ENCODE peak calls at places on chromosomes 7 and 10, in six cellular contexts. One of them, this sample, is unnamed.

GRCh38 chr10:86506499-86506898 is 15.1 kb downstream of the WAPL start:
- DNase-seq in fibroblast of mammary gland: no peak
- DNase-seq in fibroblast of the conjunctiva: no peak
- DNase-seq in stimulated activated CD8-positive, alpha-beta memory T cell treated with anti-CD3 and anti-CD28 coated beads, Interleukin-4, amount 100 ng/mL, for 1 hour: no peak
- DNase-seq in astrocyte: no peak
- DNase-seq in hypothalamus: no peak
- DNase-seq in this sample: no peak

GRCh38 chr10:127940866-127941640 is 34.1 kb downstream of the PTPRE start:
- DNase-seq in fibroblast of mammary gland: no peak
- DNase-seq in fibroblast of the conjunctiva: no peak
- DNase-seq in stimulated activated CD8-positive, alpha-beta memory T cell treated with anti-CD3 and anti-CD28 coated beads, Interleukin-4, amount 100 ng/mL, for 1 hour: no peak
- DNase-seq in astrocyte: no peak
- DNase-seq in hypothalamus: no peak
- DNase-seq in this sample: no peak

GRCh38 chr7:157516911-157517781 is 180.3 kb downstream of the DNAJB6 start:
- DNase-seq in fibroblast of mammary gland: no peak
- DNase-seq in fibroblast of the conjunctiva: no peak
- DNase-seq in stimulated activated CD8-positive, alpha-beta memory T cell treated with anti-CD3 and anti-CD28 coated beads, Interleukin-4, amount 100 ng/mL, for 1 hour: no peak
- DNase-seq in astrocyte: no peak
- DNase-seq in hypothalamus: no peak
- DNase-seq in this sample: no peak

GRCh38 chr10:30384791-30385201 is 35.7 kb upstream of the MTPAP start:
- DNase-seq in fibroblast of mammary gland: peak
- DNase-seq in fibroblast of the conjunctiva: peak
- DNase-seq in stimulated activated CD8-positive, alpha-beta memory T cell treated with anti-CD3 and anti-CD28 coated beads, Interleukin-4, amount 100 ng/mL, for 1 hour: no peak
- DNase-seq in astrocyte: peak
- DNase-seq in hypothalamus: no peak
- DNase-seq in this sample: no peak

GRCh38 chr7:117470777-117471176 is 9.0 kb upstream of the CFTR start:
- DNase-seq in fibroblast of mammary gland: no peak
- DNase-seq in fibroblast of the conjunctiva: no peak
- DNase-seq in stimulated activated CD8-positive, alpha-beta memory T cell treated with anti-CD3 and anti-CD28 coated beads, Interleukin-4, amount 100 ng/mL, for 1 hour: no peak
- DNase-seq in astrocyte: no peak
- DNase-seq in hypothalamus: no peak
- DNase-seq in this sample: no peak

GRCh38 chr10:29344073-29344820 is 55.4 kb downstream of the LYZL1 start:
- DNase-seq in fibroblast of mammary gland: peak
- DNase-seq in fibroblast of the conjunctiva: peak
- DNase-seq in stimulated activated CD8-positive, alpha-beta memory T cell treated with anti-CD3 and anti-CD28 coated beads, Interleukin-4, amount 100 ng/mL, for 1 hour: no peak
- DNase-seq in astrocyte: peak
- DNase-seq in hypothalamus: no peak
- DNase-seq in this sample: peak

GRCh38 chr7:15305002-15305600 is 256.7 kb downstream of the AGMO start:
- DNase-seq in fibroblast of mammary gland: peak
- DNase-seq in fibroblast of the conjunctiva: peak
- DNase-seq in stimulated activated CD8-positive, alpha-beta memory T cell treated with anti-CD3 and anti-CD28 coated beads, Interleukin-4, amount 100 ng/mL, for 1 hour: no peak
- DNase-seq in astrocyte: peak
- DNase-seq in hypothalamus: peak
- DNase-seq in this sample: peak

GRCh38 chr7:63041786-63042185 is 956.9 kb upstream of the ZNF722 start:
- DNase-seq in fibroblast of mammary gland: no peak
- DNase-seq in fibroblast of the conjunctiva: no peak
- DNase-seq in stimulated activated CD8-positive, alpha-beta memory T cell treated with anti-CD3 and anti-CD28 coated beads, Interleukin-4, amount 100 ng/mL, for 1 hour: no peak
- DNase-seq in astrocyte: no peak
- DNase-seq in hypothalamus: no peak
- DNase-seq in this sample: no peak